ENCODE peak calls at places on chromosomes 7 and 10, in eight cellular contexts. G is tibial artery, D is endothelial cell of umbilical vein, E is A673, W is Peyer's patch, A is GM23338, M is GM06990, Y is thoracic aorta. P is an unnamed sample. For H3K36me3, the result is how much of the 10 kb centered on the place peaks cover.

GRCh38 chr10:103758294-103758681 is 97.1 kb downstream of the SH3PXD2A start:
- DNase-seq in G (no peak), D (peak), E (no peak), W (no peak), A (no peak), M (no peak), Y (no peak), P (no peak)

GRCh38 chr10:49598164-49598856 is 11.8 kb upstream of the SLC18A3 start:
- DNase-seq in G (peak), D (no peak), E (no peak), W (no peak), A (no peak), M (no peak), Y (no peak), P (no peak)

GRCh38 chr7:128311003-128311402 is 32.7 kb downstream of the RBM28 start:
- DNase-seq in G (no peak), D (no peak), E (no peak), W (no peak), A (no peak), M (no peak), Y (no peak), P (no peak)

GRCh38 chr10:89207801-89208551 is 859 bp upstream of the CH25H start:
- DNase-seq in G (peak), D (no peak), E (peak), W (peak), A (peak), M (peak), Y (no peak), P (no peak)

GRCh38 chr7:142925413-142925812 is 8.1 kb downstream of the TRPV5 start:
- DNase-seq in G (no peak), D (no peak), E (no peak), W (no peak), A (peak), M (no peak), Y (no peak), P (peak)

GRCh38 chr7:42972703-42973500 is 40.7 kb downstream of the MRPL32 start:
- DNase-seq in G (peak), D (peak), E (peak), W (no peak), A (peak), M (no peak), Y (peak), P (peak)

GRCh38 chr10:5199398-5199797 is 2.8 kb downstream of the AKR1C4 start:
- DNase-seq in G (no peak), D (no peak), E (no peak), W (no peak), A (peak), M (no peak), Y (no peak), P (no peak)

GRCh38 chr10:92923416-92923815 is 75.1 kb downstream of the EXOC6 start:
- DNase-seq in G (no peak), D (no peak), E (no peak), W (no peak), A (no peak), M (no peak), Y (no peak), P (no peak)

GRCh38 chr7:34158311-34158710 is 253.0 kb downstream of the BMPER start:
- DNase-seq in G (peak), D (no peak), E (no peak), W (no peak), A (no peak), M (no peak), Y (no peak), P (no peak)

GRCh38 chr10:132576671-132577349 is 39.2 kb downstream of the INPP5A start:
- DNase-seq in G (no peak), D (no peak), E (no peak), W (no peak), A (no peak), M (no peak), Y (no peak), P (no peak)

GRCh38 chr10:130745831-130746230 is 565.7 kb downstream of the TCERG1L start:
- DNase-seq in G (peak), D (no peak), E (no peak), W (no peak), A (no peak), M (no peak), Y (no peak), P (no peak)

GRCh38 chr7:65339257-65339656 is 34.4 kb upstream of the ZNF92 start:
- DNase-seq in G (no peak), D (no peak), E (no peak), W (no peak), A (no peak), M (no peak), Y (no peak), P (no peak)

GRCh38 chr7:141575654-141576448 is 24.6 kb downstream of the AGK start:
- DNase-seq in G (no peak), D (no peak), E (no peak), W (no peak), A (no peak), M (no peak), Y (no peak), P (no peak)

GRCh38 chr7:94087664-94088352 is 83.7 kb upstream of the BET1 start:
- DNase-seq in G (no peak), D (peak), E (peak), W (peak), A (peak), M (peak), Y (no peak), P (peak)

GRCh38 chr10:128539784-128540759 is 413.8 kb upstream of the MKI67 start:
- DNase-seq in G (no peak), D (no peak), E (no peak), W (no peak), A (peak), M (no peak), Y (no peak), P (no peak)

GRCh38 chr10:100836891-100837290 is 75.9 kb upstream of the SLF2 start:
- DNase-seq in G (no peak), D (no peak), E (no peak), W (no peak), A (no peak), M (no peak), Y (no peak), P (no peak)

GRCh38 chr7:140926021-140926812 is 1.5 kb upstream of the BRAF start:
- DNase-seq in G (no peak), D (no peak), E (no peak), W (no peak), A (no peak), M (no peak), Y (no peak), P (no peak)

GRCh38 chr7:18426564-18427226 is 68.9 kb upstream of the HDAC9 start:
- DNase-seq in G (no peak), D (peak), E (peak), W (no peak), A (no peak), M (no peak), Y (no peak), P (no peak)

GRCh38 chr7:28389504-28390385 is 22.6 kb upstream of the CREB5 start:
- DNase-seq in G (no peak), D (peak), E (peak), W (no peak), A (peak), M (peak), Y (no peak), P (peak)

GRCh38 chr10:15419279-15419874 is 48.3 kb upstream of the FAM171A1 start:
- DNase-seq in G (no peak), D (peak), E (peak), W (no peak), A (peak), M (no peak), Y (no peak), P (peak)

GRCh38 chr7:15326044-15326644 is 235.7 kb downstream of the AGMO start:
- DNase-seq in G (no peak), D (peak), E (peak), W (no peak), A (peak), M (no peak), Y (no peak), P (peak)

GRCh38 chr10:125707852-125708468 is 11.5 kb upstream of the EDRF1 start:
- DNase-seq in G (no peak), D (no peak), E (no peak), W (no peak), A (no peak), M (no peak), Y (no peak), P (no peak)

GRCh38 chr7:4713183-4713784 is 31.2 kb downstream of the FOXK1 start:
- DNase-seq in G (no peak), D (no peak), E (no peak), W (peak), A (peak), M (peak), Y (no peak), P (no peak)

GRCh38 chr10:71735709-71736569 is 16.4 kb upstream of the C10orf105 start:
- DNase-seq in G (no peak), D (no peak), E (no peak), W (peak), A (no peak), M (peak), Y (no peak), P (peak)

GRCh38 chr10:124349993-124350280 is 68.8 kb downstream of the OAT start:
- DNase-seq in G (no peak), D (no peak), E (no peak), W (no peak), A (no peak), M (no peak), Y (no peak), P (no peak)

GRCh38 chr7:81367335-81367801 is 402.5 kb downstream of the HGF start:
- DNase-seq in G (no peak), D (peak), E (peak), W (no peak), A (no peak), M (no peak), Y (no peak), P (no peak)

GRCh38 chr10:6128591-6129383 is 40.0 kb downstream of the RBM17 start:
- DNase-seq in G (peak), D (peak), E (peak), W (no peak), A (peak), M (no peak), Y (no peak), P (no peak)

GRCh38 chr10:124366343-124366742 is 52.4 kb downstream of the OAT start:
- DNase-seq in G (no peak), D (no peak), E (no peak), W (no peak), A (no peak), M (no peak), Y (no peak), P (no peak)

GRCh38 chr7:149529136-149529718 is 31.6 kb upstream of the ZNF746 start:
- DNase-seq in G (no peak), D (no peak), E (no peak), W (no peak), A (peak), M (no peak), Y (no peak), P (peak)

GRCh38 chr7:152313879-152314604 is 121.8 kb downstream of the KMT2C start:
- DNase-seq in G (no peak), D (peak), E (peak), W (no peak), A (no peak), M (no peak), Y (no peak), P (no peak)

GRCh38 chr10:84588971-84589370 is 260.6 kb downstream of the CCSER2 start:
- DNase-seq in G (no peak), D (no peak), E (no peak), W (no peak), A (no peak), M (no peak), Y (no peak), P (no peak)

GRCh38 chr7:131624536-131624935 is 68.1 kb upstream of the PODXL start:
- DNase-seq in G (no peak), D (peak), E (no peak), W (no peak), A (no peak), M (no peak), Y (no peak), P (no peak)

GRCh38 chr7:33339074-33339805 is 209.9 kb downstream of the BBS9 start:
- DNase-seq in G (no peak), D (peak), E (no peak), W (no peak), A (no peak), M (no peak), Y (no peak), P (no peak)

GRCh38 chr10:359762-360161 is 224.5 kb downstream of the ZMYND11 start:
- DNase-seq in G (peak), D (no peak), E (no peak), W (no peak), A (no peak), M (no peak), Y (no peak), P (no peak)

GRCh38 chr10:357201-357950 is 222.1 kb downstream of the ZMYND11 start:
- DNase-seq in G (peak), D (no peak), E (no peak), W (no peak), A (no peak), M (no peak), Y (no peak), P (no peak)

GRCh38 chr10:361203-362135 is 226.2 kb downstream of the ZMYND11 start:
- DNase-seq in G (no peak), D (no peak), E (no peak), W (no peak), A (no peak), M (no peak), Y (no peak), P (no peak)

GRCh38 chr10:360653-361052 is 225.4 kb downstream of the ZMYND11 start:
- DNase-seq in G (no peak), D (no peak), E (no peak), W (no peak), A (no peak), M (no peak), Y (no peak), P (no peak)

DNA sequence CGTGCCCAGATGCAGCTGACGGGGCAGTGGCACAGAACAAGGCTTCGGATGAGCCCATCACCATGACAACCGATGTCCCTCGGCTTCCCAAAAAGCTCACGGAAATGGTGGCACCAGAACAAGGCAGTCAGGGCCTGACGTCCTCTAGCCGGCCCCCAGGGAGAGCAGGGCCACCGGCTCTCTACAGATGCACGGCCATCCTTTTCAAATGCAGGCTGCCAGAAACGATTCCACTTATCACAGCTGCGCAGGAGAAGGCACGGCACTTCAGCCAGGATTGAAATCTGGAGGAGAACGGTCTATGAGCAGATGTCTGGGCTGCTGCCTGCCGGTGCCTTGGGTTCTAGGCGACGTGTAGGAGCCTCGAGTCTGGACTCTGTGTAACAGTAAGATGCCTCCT is 223.8 kb downstream of the ZMYND11 start:
- DNase-seq in G (peak), D (no peak), E (no peak), W (no peak), A (no peak), M (no peak), Y (no peak), P (no peak)
- H3K36me3 ChIP-seq in G (half or more), D (under half), E (under half), W (half or more), A (under half), M (under half), Y (under half), P (half or more)

DNA sequence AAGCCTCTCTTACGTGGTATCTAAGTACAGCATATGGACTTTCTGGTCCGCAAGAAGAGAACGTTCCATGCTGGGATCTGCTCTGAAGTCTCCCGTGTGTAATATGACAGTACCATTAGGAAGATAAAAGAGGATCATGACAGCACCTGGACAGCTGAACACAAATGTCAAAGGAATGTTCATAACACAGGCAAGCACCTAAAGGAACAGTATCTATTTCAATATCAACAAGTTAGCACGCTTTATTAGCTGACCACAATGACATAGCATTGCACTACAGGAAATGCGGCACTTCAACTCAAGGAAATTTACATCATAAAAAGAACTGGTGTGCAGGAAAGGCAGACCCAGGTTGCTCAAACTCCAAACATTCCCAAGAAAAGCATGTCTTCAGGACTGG is 9.8 kb downstream of the DCLRE1A start:
- DNase-seq in G (no peak), D (peak), E (peak), W (no peak), A (peak), M (no peak), Y (no peak), P (no peak)
- H3K36me3 ChIP-seq in G (under half), D (under half), E (half or more), W (under half), A (under half), M (under half), Y (under half), P (half or more)

DNA sequence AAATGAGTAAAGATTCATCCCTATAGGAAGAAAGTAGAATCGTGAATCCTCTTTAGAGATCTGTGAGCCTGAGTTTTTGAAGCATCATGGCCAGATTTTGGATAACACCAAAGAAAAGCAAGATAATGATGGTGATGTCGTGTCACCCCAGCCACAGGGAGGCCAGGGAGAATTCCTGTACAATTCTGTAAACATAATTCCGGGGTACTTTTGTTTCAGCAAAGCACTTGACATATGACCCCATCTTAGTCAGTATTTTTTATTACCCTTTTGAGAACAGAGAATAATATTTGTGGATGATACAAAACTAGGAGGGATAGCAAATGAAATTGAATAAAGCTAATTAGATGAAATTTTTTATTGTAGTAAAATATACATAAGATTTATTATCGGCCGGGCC is 33.8 kb downstream of the NACAD start:
- DNase-seq in G (no peak), D (no peak), E (no peak), W (no peak), A (no peak), M (no peak), Y (no peak), P (no peak)
- H3K36me3 ChIP-seq in G (under half), D (under half), E (under half), W (under half), A (under half), M (under half), Y (under half), P (half or more)

GRCh38 chr7:2215851-2216250 is 16.9 kb downstream of the MAD1L1 start:
- DNase-seq in G (no peak), D (no peak), E (no peak), W (no peak), A (no peak), M (no peak), Y (no peak), P (no peak)
- H3K36me3 ChIP-seq in G (half or more), D (under half), E (under half), W (half or more), A (under half), M (half or more), Y (under half), P (half or more)

GRCh38 chr7:75572814-75573213 is 80.7 kb downstream of the SPDYE5 start:
- DNase-seq in G (no peak), D (no peak), E (no peak), W (no peak), A (no peak), M (no peak), Y (no peak), P (no peak)
- H3K36me3 ChIP-seq in G (half or more), D (under half), E (under half), W (under half), A (under half), M (under half), Y (under half), P (under half)

GRCh38 chr7:158923928-158924511 is 67.7 kb downstream of the DYNC2I1 start:
- DNase-seq in G (no peak), D (no peak), E (no peak), W (no peak), A (no peak), M (no peak), Y (no peak), P (no peak)

GRCh38 chr7:158926348-158926747 is 70.0 kb downstream of the DYNC2I1 start:
- DNase-seq in G (no peak), D (no peak), E (no peak), W (no peak), A (no peak), M (no peak), Y (no peak), P (no peak)

GRCh38 chr7:158929306-158929705 is 72.9 kb downstream of the DYNC2I1 start:
- DNase-seq in G (no peak), D (no peak), E (no peak), W (no peak), A (no peak), M (no peak), Y (no peak), P (no peak)

GRCh38 chr7:158919686-158920085 is 63.3 kb downstream of the DYNC2I1 start:
- DNase-seq in G (no peak), D (no peak), E (no peak), W (no peak), A (no peak), M (no peak), Y (no peak), P (no peak)

GRCh38 chr7:158924956-158925355 is 68.6 kb downstream of the DYNC2I1 start:
- DNase-seq in G (no peak), D (peak), E (no peak), W (no peak), A (no peak), M (no peak), Y (no peak), P (no peak)
- H3K36me3 ChIP-seq in G (half or more), D (under half), E (under half), W (half or more), A (under half), M (under half), Y (half or more), P (under half)

GRCh38 chr10:127069436-127069835 is 127.0 kb downstream of the INSYN2A start:
- DNase-seq in G (no peak), D (no peak), E (no peak), W (no peak), A (no peak), M (no peak), Y (no peak), P (no peak)
- H3K36me3 ChIP-seq in G (half or more), D (under half), E (under half), W (half or more), A (under half), M (under half), Y (under half), P (under half)

DNA sequence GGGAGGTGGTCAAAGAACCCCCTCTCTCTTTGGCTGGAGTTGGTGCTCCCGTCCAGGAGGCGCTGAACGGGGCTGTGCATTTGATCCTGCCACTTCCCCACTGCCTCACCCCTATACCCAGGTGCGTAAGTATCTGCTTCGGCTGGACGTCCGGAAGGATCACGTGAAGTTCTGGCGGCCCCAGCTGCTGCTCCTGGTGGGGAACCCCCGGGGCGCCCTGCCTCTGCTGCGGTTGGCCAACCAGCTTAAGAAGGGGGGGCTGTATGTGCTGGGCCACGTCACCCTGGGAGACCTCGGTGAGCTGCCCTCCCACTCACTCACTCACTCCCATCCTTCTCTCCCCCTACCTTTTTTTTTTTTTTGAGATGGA is 5.6 kb upstream of the TRIP6 start:
- DNase-seq in G (no peak), D (no peak), E (no peak), W (no peak), A (no peak), M (no peak), Y (no peak), P (no peak)
- H3K36me3 ChIP-seq in G (half or more), D (under half), E (under half), W (under half), A (under half), M (under half), Y (under half), P (under half)